ENCODE peak calls at places on chromosomes 2 and 18, in seven cellular contexts. One of them, this sample, is unnamed.
A peak's percentile ranks its signal among the peaks of the same experiment; 100 is the strongest.

GRCh38 chr2:26018184-26018716 is 15.6 kb upstream of the RAB10 start:
- DNase-seq in endothelial cell: no peak
- DNase-seq in astrocyte of the spinal cord: peak; percentile 88
- DNase-seq in PC-9: peak; percentile 83
- DNase-seq in left ventricle myocardium inferior: peak; percentile 71
- DNase-seq in colonic mucosa: peak; percentile 90
- DNase-seq in fibroblast of mammary gland: peak; percentile 94
- DNase-seq in this sample: peak; percentile 83

GRCh38 chr2:24874025-24874424 is 46.0 kb downstream of the ADCY3 start:
- DNase-seq in endothelial cell: no peak
- DNase-seq in astrocyte of the spinal cord: no peak
- DNase-seq in PC-9: no peak
- DNase-seq in left ventricle myocardium inferior: no peak
- DNase-seq in colonic mucosa: no peak
- DNase-seq in fibroblast of mammary gland: peak; percentile 80
- DNase-seq in this sample: no peak

GRCh38 chr2:25338401-25338800 is 3.3 kb downstream of the DNMT3A start:
- DNase-seq in endothelial cell: no peak
- DNase-seq in astrocyte of the spinal cord: no peak
- DNase-seq in PC-9: no peak
- DNase-seq in left ventricle myocardium inferior: no peak
- DNase-seq in colonic mucosa: no peak
- DNase-seq in fibroblast of mammary gland: no peak
- DNase-seq in this sample: no peak

GRCh38 chr2:109129356-109129920 is 433 bp downstream of the SH3RF3 start:
- DNase-seq in endothelial cell: peak; percentile 50
- DNase-seq in astrocyte of the spinal cord: peak; percentile 34
- DNase-seq in PC-9: peak; percentile 46
- DNase-seq in left ventricle myocardium inferior: peak; percentile 44
- DNase-seq in colonic mucosa: peak; percentile 21
- DNase-seq in fibroblast of mammary gland: peak; percentile 19
- DNase-seq in this sample: no peak

GRCh38 chr2:46252891-46253659 is 44.1 kb upstream of the EPAS1 start:
- DNase-seq in endothelial cell: no peak
- DNase-seq in astrocyte of the spinal cord: peak; percentile 25
- DNase-seq in PC-9: peak; percentile 24
- DNase-seq in left ventricle myocardium inferior: peak; percentile 76
- DNase-seq in colonic mucosa: no peak
- DNase-seq in fibroblast of mammary gland: no peak
- DNase-seq in this sample: no peak

GRCh38 chr2:35428548-35428947 is 927.0 kb upstream of the CRIM1 start:
- DNase-seq in endothelial cell: peak; percentile 63
- DNase-seq in astrocyte of the spinal cord: peak; percentile 7
- DNase-seq in PC-9: peak; percentile 18
- DNase-seq in left ventricle myocardium inferior: no peak
- DNase-seq in colonic mucosa: peak; percentile 25
- DNase-seq in fibroblast of mammary gland: peak; percentile 3
- DNase-seq in this sample: no peak

GRCh38 chr2:81551040-81551634 is 1246.6 kb upstream of the LRRTM1 start:
- DNase-seq in endothelial cell: no peak
- DNase-seq in astrocyte of the spinal cord: no peak
- DNase-seq in PC-9: no peak
- DNase-seq in left ventricle myocardium inferior: no peak
- DNase-seq in colonic mucosa: no peak
- DNase-seq in fibroblast of mammary gland: no peak
- DNase-seq in this sample: no peak

GRCh38 chr2:12176621-12177020 is 430.2 kb downstream of the LPIN1 start:
- DNase-seq in endothelial cell: no peak
- DNase-seq in astrocyte of the spinal cord: no peak
- DNase-seq in PC-9: no peak
- DNase-seq in left ventricle myocardium inferior: no peak
- DNase-seq in colonic mucosa: no peak
- DNase-seq in fibroblast of mammary gland: no peak
- DNase-seq in this sample: no peak

GRCh38 chr2:212154392-212154791 is 384.2 kb downstream of the ERBB4 start:
- DNase-seq in endothelial cell: no peak
- DNase-seq in astrocyte of the spinal cord: no peak
- DNase-seq in PC-9: no peak
- DNase-seq in left ventricle myocardium inferior: no peak
- DNase-seq in colonic mucosa: no peak
- DNase-seq in fibroblast of mammary gland: no peak
- DNase-seq in this sample: no peak

GRCh38 chr18:13562494-13563029 is 163.8 kb downstream of the FAM210A start:
- DNase-seq in endothelial cell: no peak
- DNase-seq in astrocyte of the spinal cord: no peak
- DNase-seq in PC-9: no peak
- DNase-seq in left ventricle myocardium inferior: no peak
- DNase-seq in colonic mucosa: no peak
- DNase-seq in fibroblast of mammary gland: no peak
- DNase-seq in this sample: no peak

GRCh38 chr2:47127862-47128543 is 27.1 kb downstream of the STPG4 start:
- DNase-seq in endothelial cell: no peak
- DNase-seq in astrocyte of the spinal cord: no peak
- DNase-seq in PC-9: no peak
- DNase-seq in left ventricle myocardium inferior: no peak
- DNase-seq in colonic mucosa: no peak
- DNase-seq in fibroblast of mammary gland: no peak
- DNase-seq in this sample: no peak

GRCh38 chr2:30231726-30232026 is 342 bp downstream of the LBH start:
- DNase-seq in endothelial cell: no peak
- DNase-seq in astrocyte of the spinal cord: no peak
- DNase-seq in PC-9: no peak
- DNase-seq in left ventricle myocardium inferior: no peak
- DNase-seq in colonic mucosa: no peak
- DNase-seq in fibroblast of mammary gland: no peak
- DNase-seq in this sample: no peak

GRCh38 chr18:12432196-12432595 is 24.5 kb downstream of the PRELID3A start:
- DNase-seq in endothelial cell: no peak
- DNase-seq in astrocyte of the spinal cord: no peak
- DNase-seq in PC-9: no peak
- DNase-seq in left ventricle myocardium inferior: no peak
- DNase-seq in colonic mucosa: no peak
- DNase-seq in fibroblast of mammary gland: no peak
- DNase-seq in this sample: no peak

GRCh38 chr2:237465515-237466227 is 21.4 kb upstream of the MLPH start:
- DNase-seq in endothelial cell: no peak
- DNase-seq in astrocyte of the spinal cord: peak; percentile 96
- DNase-seq in PC-9: peak; percentile 79
- DNase-seq in left ventricle myocardium inferior: no peak
- DNase-seq in colonic mucosa: no peak
- DNase-seq in fibroblast of mammary gland: peak; percentile 98
- DNase-seq in this sample: no peak

GRCh38 chr18:61502472-61502871 is 169.2 kb downstream of the CDH20 start:
- DNase-seq in endothelial cell: peak; percentile 68
- DNase-seq in astrocyte of the spinal cord: peak; percentile 65
- DNase-seq in PC-9: peak; percentile 3
- DNase-seq in left ventricle myocardium inferior: no peak
- DNase-seq in colonic mucosa: peak; percentile 31
- DNase-seq in fibroblast of mammary gland: peak; percentile 71
- DNase-seq in this sample: no peak

GRCh38 chr18:58578321-58578720 is 50.6 kb downstream of the ALPK2 start:
- DNase-seq in endothelial cell: no peak
- DNase-seq in astrocyte of the spinal cord: peak; percentile 78
- DNase-seq in PC-9: no peak
- DNase-seq in left ventricle myocardium inferior: no peak
- DNase-seq in colonic mucosa: no peak
- DNase-seq in fibroblast of mammary gland: peak; percentile 43
- DNase-seq in this sample: no peak

GRCh38 chr18:58580078-58580477 is 48.8 kb downstream of the ALPK2 start:
- DNase-seq in endothelial cell: no peak
- DNase-seq in astrocyte of the spinal cord: peak; percentile 29
- DNase-seq in PC-9: no peak
- DNase-seq in left ventricle myocardium inferior: no peak
- DNase-seq in colonic mucosa: no peak
- DNase-seq in fibroblast of mammary gland: peak; percentile 60
- DNase-seq in this sample: no peak

GRCh38 chr18:58578835-58579560 is 49.9 kb downstream of the ALPK2 start:
- DNase-seq in endothelial cell: no peak
- DNase-seq in astrocyte of the spinal cord: peak; percentile 82
- DNase-seq in PC-9: no peak
- DNase-seq in left ventricle myocardium inferior: no peak
- DNase-seq in colonic mucosa: no peak
- DNase-seq in fibroblast of mammary gland: peak; percentile 93
- DNase-seq in this sample: no peak

GRCh38 chr18:58580623-58581022 is 48.3 kb downstream of the ALPK2 start:
- DNase-seq in endothelial cell: no peak
- DNase-seq in astrocyte of the spinal cord: peak; percentile 80
- DNase-seq in PC-9: no peak
- DNase-seq in left ventricle myocardium inferior: no peak
- DNase-seq in colonic mucosa: no peak
- DNase-seq in fibroblast of mammary gland: peak; percentile 42
- DNase-seq in this sample: no peak

DNA sequence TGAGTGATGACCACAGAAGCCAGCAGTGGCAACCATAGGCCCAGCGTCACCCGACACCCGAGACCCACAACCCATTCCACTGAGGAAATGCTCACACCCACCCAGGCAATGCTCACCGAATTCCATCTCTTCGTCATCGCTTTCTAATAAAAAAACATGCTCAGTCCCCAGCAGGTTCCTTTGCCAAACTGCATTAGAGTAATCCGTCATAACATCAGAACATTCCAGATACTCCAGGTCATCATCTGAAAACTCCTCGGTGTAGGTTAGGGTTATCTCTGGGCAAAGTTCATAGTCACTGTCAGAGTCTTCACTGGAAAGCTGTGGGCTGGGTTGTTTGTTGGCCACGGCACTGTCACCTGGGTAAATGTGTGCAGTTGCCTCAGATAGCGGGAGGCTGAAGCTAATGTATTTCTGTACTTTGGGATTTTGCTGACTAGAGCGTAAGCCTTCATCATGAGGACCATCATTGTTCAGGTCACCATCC is 49.3 kb downstream of the ALPK2 start:
- DNase-seq in endothelial cell: no peak
- DNase-seq in astrocyte of the spinal cord: peak; percentile 83
- DNase-seq in PC-9: no peak
- DNase-seq in left ventricle myocardium inferior: no peak
- DNase-seq in colonic mucosa: no peak
- DNase-seq in fibroblast of mammary gland: peak; percentile 92
- DNase-seq in this sample: no peak
- TF ChIP-seq CTCF in endothelial cell: no peak
- TF ChIP-seq CTCF in astrocyte of the spinal cord: no peak
- TF ChIP-seq CTCF in PC-9: no peak
- TF ChIP-seq CTCF in left ventricle myocardium inferior: no peak
- TF ChIP-seq CTCF in colonic mucosa: no peak
- TF ChIP-seq CTCF in fibroblast of mammary gland: no peak
- TF ChIP-seq CTCF in this sample: no peak

DNA sequence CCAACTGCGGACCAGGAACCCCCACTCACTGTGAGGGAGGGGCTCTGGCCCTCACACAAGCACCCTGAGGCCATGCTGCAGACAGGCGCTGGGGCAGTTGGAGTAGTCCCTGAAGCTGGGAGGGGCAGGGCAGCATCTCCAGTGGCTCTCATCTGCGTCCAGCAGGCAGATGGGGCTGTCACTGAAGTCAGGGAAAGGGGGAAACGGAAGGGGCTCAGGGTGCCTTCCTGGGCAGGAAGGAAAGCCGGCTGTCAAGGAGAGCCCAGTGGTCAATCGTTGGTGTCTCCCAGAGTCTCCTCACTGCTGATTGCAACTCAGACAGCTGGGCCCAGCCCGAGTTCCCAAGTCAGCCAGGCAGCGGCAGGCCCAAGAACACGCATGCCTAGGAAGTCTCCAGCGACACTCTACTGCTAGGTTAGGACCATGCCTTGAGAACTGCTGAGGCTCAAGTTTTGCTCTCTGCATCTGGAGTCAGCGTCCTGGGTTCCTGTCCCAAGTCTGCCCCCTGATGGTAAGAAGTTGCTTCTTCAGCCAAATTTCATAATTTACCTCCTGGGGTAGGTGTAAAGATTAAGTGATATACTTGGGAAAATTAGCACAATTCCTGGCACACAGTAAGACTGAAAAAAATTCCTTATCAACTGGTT is 27.4 kb upstream of the NMUR1 start:
- DNase-seq in endothelial cell: peak; percentile 40
- DNase-seq in astrocyte of the spinal cord: peak; percentile 72
- DNase-seq in PC-9: peak; percentile 42
- DNase-seq in left ventricle myocardium inferior: peak; percentile 76
- DNase-seq in colonic mucosa: peak; percentile 63
- DNase-seq in fibroblast of mammary gland: peak; percentile 84
- DNase-seq in this sample: peak; percentile 76
- TF ChIP-seq CTCF in endothelial cell: peak; percentile 72
- TF ChIP-seq CTCF in astrocyte of the spinal cord: peak; percentile 72
- TF ChIP-seq CTCF in PC-9: peak; percentile 82
- TF ChIP-seq CTCF in left ventricle myocardium inferior: peak; percentile 82
- TF ChIP-seq CTCF in colonic mucosa: peak; percentile 64
- TF ChIP-seq CTCF in fibroblast of mammary gland: peak; percentile 87
- TF ChIP-seq CTCF in this sample: peak; percentile 66

GRCh38 chr2:231245253-231246094 is 47.0 kb downstream of the ARMC9 start:
- DNase-seq in endothelial cell: no peak
- DNase-seq in astrocyte of the spinal cord: no peak
- DNase-seq in PC-9: peak; percentile 25
- DNase-seq in left ventricle myocardium inferior: no peak
- DNase-seq in colonic mucosa: peak; percentile 50
- DNase-seq in fibroblast of mammary gland: no peak
- DNase-seq in this sample: no peak
- TF ChIP-seq CTCF in endothelial cell: no peak
- TF ChIP-seq CTCF in astrocyte of the spinal cord: no peak
- TF ChIP-seq CTCF in PC-9: peak; percentile 41
- TF ChIP-seq CTCF in left ventricle myocardium inferior: peak; percentile 48
- TF ChIP-seq CTCF in colonic mucosa: no peak
- TF ChIP-seq CTCF in fibroblast of mammary gland: peak; percentile 15
- TF ChIP-seq CTCF in this sample: no peak

GRCh38 chr2:234419726-234420125 is 77.2 kb downstream of the ARL4C start:
- DNase-seq in endothelial cell: no peak
- DNase-seq in astrocyte of the spinal cord: no peak
- DNase-seq in PC-9: peak; percentile 37
- DNase-seq in left ventricle myocardium inferior: no peak
- DNase-seq in colonic mucosa: no peak
- DNase-seq in fibroblast of mammary gland: no peak
- DNase-seq in this sample: no peak

GRCh38 chr2:234423884-234424283 is 73.0 kb downstream of the ARL4C start:
- DNase-seq in endothelial cell: no peak
- DNase-seq in astrocyte of the spinal cord: no peak
- DNase-seq in PC-9: no peak
- DNase-seq in left ventricle myocardium inferior: no peak
- DNase-seq in colonic mucosa: no peak
- DNase-seq in fibroblast of mammary gland: no peak
- DNase-seq in this sample: no peak

GRCh38 chr2:234422895-234423505 is 73.9 kb downstream of the ARL4C start:
- DNase-seq in endothelial cell: no peak
- DNase-seq in astrocyte of the spinal cord: peak; percentile 15
- DNase-seq in PC-9: no peak
- DNase-seq in left ventricle myocardium inferior: no peak
- DNase-seq in colonic mucosa: no peak
- DNase-seq in fibroblast of mammary gland: no peak
- DNase-seq in this sample: peak; percentile 76

GRCh38 chr2:234422242-234422641 is 74.6 kb downstream of the ARL4C start:
- DNase-seq in endothelial cell: no peak
- DNase-seq in astrocyte of the spinal cord: peak; percentile 86
- DNase-seq in PC-9: peak; percentile 76
- DNase-seq in left ventricle myocardium inferior: no peak
- DNase-seq in colonic mucosa: no peak
- DNase-seq in fibroblast of mammary gland: peak; percentile 91
- DNase-seq in this sample: no peak

DNA sequence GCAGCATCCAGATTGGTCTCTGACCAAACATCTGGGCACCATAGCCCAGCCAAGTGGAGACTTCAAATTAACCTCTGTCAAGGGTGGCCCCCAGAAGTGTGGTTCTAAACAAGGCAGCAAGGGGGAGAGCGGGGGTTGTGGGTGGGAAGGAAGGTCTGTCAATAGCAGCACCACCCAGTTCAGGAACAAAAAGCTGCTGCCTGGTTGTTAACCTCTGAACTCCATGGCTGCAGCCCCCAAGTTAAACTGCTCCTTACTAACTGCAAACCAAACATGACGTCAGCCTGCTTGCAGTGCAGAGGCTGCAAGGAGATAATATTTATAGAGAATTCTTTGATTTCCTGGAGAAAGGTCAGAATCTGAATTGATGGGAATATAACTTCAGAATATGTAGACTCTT is 76.5 kb downstream of the ARL4C start:
- DNase-seq in endothelial cell: no peak
- DNase-seq in astrocyte of the spinal cord: peak; percentile 16
- DNase-seq in PC-9: no peak
- DNase-seq in left ventricle myocardium inferior: no peak
- DNase-seq in colonic mucosa: no peak
- DNase-seq in fibroblast of mammary gland: no peak
- DNase-seq in this sample: no peak
- TF ChIP-seq CTCF in endothelial cell: no peak
- TF ChIP-seq CTCF in astrocyte of the spinal cord: no peak
- TF ChIP-seq CTCF in PC-9: no peak
- TF ChIP-seq CTCF in left ventricle myocardium inferior: no peak
- TF ChIP-seq CTCF in colonic mucosa: no peak
- TF ChIP-seq CTCF in fibroblast of mammary gland: no peak
- TF ChIP-seq CTCF in this sample: no peak